ENCODE peak calls at places on chromosomes 11 and 22, in seven cellular contexts. V is psoas muscle, O is heart right ventricle, S is lower lobe of right lung, L is ovary, H is transverse colon, Y is tibial artery. A is an unnamed sample. For H3K4me1 and H3K36me3, the result is how much of the 10 kb centered on the place peaks cover.

GRCh38 chr22:39431821-39432251 is 25.0 kb upstream of the MGAT3 start:
- DNase-seq in L (no peak), S (no peak), Y (peak), O (peak), V (peak), H (no peak), A (no peak)

GRCh38 chr22:29664731-29665130 is 55.1 kb upstream of the CABP7 start:
- DNase-seq in Y (no peak), H (no peak), L (no peak), V (no peak), S (no peak), O (no peak), A (no peak)

GRCh38 chr11:14229472-14229871 is 129.5 kb downstream of the RRAS2 start:
- DNase-seq in O (no peak), Y (no peak), V (no peak), H (no peak), S (no peak), L (no peak), A (no peak)

GRCh38 chr11:86151188-86152005 is 82.5 kb upstream of the PICALM start:
- DNase-seq in Y (peak), V (no peak), L (peak), S (no peak), O (peak), H (no peak), A (no peak)

GRCh38 chr11:118911880-118912741 is 13.6 kb downstream of the BCL9L start:
- DNase-seq in S (no peak), H (peak), V (peak), L (peak), O (peak), Y (peak), A (peak)

GRCh38 chr11:17733261-17733660 is 1.3 kb upstream of the KCNC1 start:
- DNase-seq in S (no peak), Y (peak), L (no peak), V (peak), H (no peak), O (no peak), A (no peak)

GRCh38 chr11:108871152-108871551 is 206.3 kb downstream of the DDX10 start:
- DNase-seq in S (no peak), L (peak), Y (no peak), O (no peak), V (no peak), H (no peak), A (no peak)

GRCh38 chr11:46267930-46268329 is 9.5 kb upstream of the CREB3L1 start:
- DNase-seq in L (no peak), O (no peak), S (no peak), H (no peak), V (no peak), Y (no peak), A (no peak)

GRCh38 chr11:120750647-120751419 is 239.3 kb downstream of the GRIK4 start:
- DNase-seq in S (no peak), Y (no peak), V (no peak), H (no peak), O (no peak), L (no peak), A (no peak)

GRCh38 chr11:133163463-133164419 is 368.6 kb downstream of the OPCML start:
- DNase-seq in S (no peak), V (no peak), O (no peak), L (no peak), H (no peak), Y (no peak), A (no peak)

GRCh38 chr11:60914620-60915249 is 777 bp downstream of the TMEM109 start:
- DNase-seq in O (peak), Y (no peak), H (peak), L (peak), V (peak), S (no peak), A (no peak)

GRCh38 chr11:14480716-14481115 is 18.9 kb downstream of the COPB1 start:
- DNase-seq in H (no peak), V (no peak), O (no peak), Y (no peak), S (no peak), L (no peak), A (no peak)

GRCh38 chr11:33722579-33723234 is 13.5 kb downstream of the CD59 start:
- DNase-seq in S (no peak), Y (no peak), L (no peak), H (no peak), O (no peak), V (peak), A (no peak)

GRCh38 chr11:18720811-18721575 is 5.0 kb downstream of the IGSF22 start:
- DNase-seq in H (peak), L (peak), S (peak), V (peak), O (peak), Y (peak), A (no peak)

GRCh38 chr11:129723964-129724291 is 91.7 kb upstream of the TMEM45B start:
- DNase-seq in V (no peak), S (no peak), Y (no peak), H (no peak), L (no peak), O (no peak), A (peak)

GRCh38 chr11:17890333-17890732 is 122.5 kb downstream of the SERGEF start:
- DNase-seq in Y (no peak), O (no peak), S (no peak), H (no peak), V (no peak), L (no peak), A (no peak)

GRCh38 chr11:90476442-90477007 is 253.7 kb upstream of the CHORDC1 start:
- DNase-seq in L (no peak), O (no peak), S (no peak), Y (no peak), H (no peak), V (no peak), A (no peak)

GRCh38 chr11:13595166-13595565 is 73.3 kb upstream of the FAR1 start:
- DNase-seq in L (no peak), H (no peak), Y (no peak), S (no peak), O (no peak), V (no peak), A (no peak)

GRCh38 chr22:20299736-20300136 is 20.1 kb downstream of the DGCR6L start:
- DNase-seq in S (peak), L (peak), V (peak), Y (no peak), O (no peak), H (peak), A (no peak)

GRCh38 chr11:121696177-121696863 is 243.6 kb upstream of the SORL1-AS1 start:
- DNase-seq in H (no peak), Y (peak), L (no peak), O (peak), V (no peak), S (no peak), A (no peak)

GRCh38 chr11:10385696-10386095 is 69.4 kb upstream of the AMPD3 start:
- DNase-seq in O (no peak), V (peak), H (peak), L (peak), Y (no peak), S (no peak), A (no peak)

GRCh38 chr22:46574438-46574992 is 37.1 kb upstream of the CELSR1 start:
- DNase-seq in Y (no peak), S (peak), L (no peak), H (peak), V (peak), O (no peak), A (peak)

GRCh38 chr11:34928960-34929680 is 12.7 kb downstream of the PDHX start:
- DNase-seq in V (no peak), S (no peak), H (no peak), O (no peak), L (no peak), Y (no peak), A (no peak)

GRCh38 chr11:121351089-121351488 is 58.5 kb downstream of the SC5D start:
- DNase-seq in S (no peak), V (no peak), Y (no peak), O (no peak), H (no peak), L (no peak), A (no peak)

GRCh38 chr22:30290679-30291333 is 1.5 kb upstream of the CASTOR1 start:
- DNase-seq in H (peak), Y (peak), L (peak), O (peak), S (peak), V (peak), A (no peak)

GRCh38 chr11:44989831-44990566 is 39.3 kb upstream of the TP53I11 start:
- DNase-seq in H (no peak), S (no peak), O (peak), L (no peak), V (peak), Y (peak), A (no peak)

GRCh38 chr11:45089251-45089650 is 57.2 kb upstream of the PRDM11 start:
- DNase-seq in Y (peak), L (peak), H (peak), V (peak), S (no peak), O (peak), A (no peak)

GRCh38 chr22:24390576-24390975 is 36.8 kb upstream of the ADORA2A start:
- DNase-seq in V (peak), S (no peak), O (no peak), H (no peak), Y (no peak), L (no peak), A (no peak)

GRCh38 chr11:1218788-1219445 is 3.9 kb upstream of the MUC5B start:
- DNase-seq in L (no peak), S (peak), Y (peak), O (peak), H (peak), V (no peak), A (peak)

GRCh38 chr22:27461470-27461869 is 340.1 kb downstream of the MN1 start:
- DNase-seq in H (no peak), O (no peak), L (no peak), S (no peak), Y (no peak), V (no peak), A (peak)

GRCh38 chr11:16117989-16118810 is 238.1 kb downstream of the SOX6 start:
- DNase-seq in O (no peak), S (no peak), V (no peak), Y (no peak), H (no peak), L (no peak), A (no peak)

GRCh38 chr11:19055016-19055415 is 5.5 kb downstream of the MRGPRX2 start:
- DNase-seq in O (no peak), V (no peak), H (no peak), S (no peak), L (no peak), Y (no peak), A (no peak)

GRCh38 chr11:28858076-28858475 is 749.9 kb downstream of the METTL15 start:
- DNase-seq in H (no peak), L (no peak), Y (no peak), O (no peak), S (no peak), V (no peak), A (no peak)

GRCh38 chr22:39150848-39151215 is 1.6 kb downstream of the CBX7 start:
- DNase-seq in S (no peak), L (no peak), H (no peak), V (no peak), Y (no peak), O (no peak), A (no peak)

GRCh38 chr22:45883811-45884170 is 93.2 kb downstream of the WNT7B start:
- DNase-seq in Y (peak), O (no peak), L (no peak), S (no peak), V (no peak), H (no peak), A (no peak)

GRCh38 chr22:27971926-27972325 is 52.9 kb upstream of the PITPNB start:
- DNase-seq in H (no peak), O (no peak), L (no peak), V (no peak), Y (no peak), S (no peak), A (no peak)

GRCh38 chr11:62398011-62398994 is 20.5 kb upstream of the SCGB1A1 start:
- DNase-seq in S (no peak), Y (no peak), H (no peak), L (peak), V (peak), O (peak), A (no peak)
- H3K4me1 ChIP-seq in S (half or more), Y (half or more), H (half or more), L (under half), V (under half), O (half or more), A (under half)

GRCh38 chr11:75626692-75627536 is 41.9 kb downstream of the MAP6 start:
- DNase-seq in O (no peak), H (no peak), S (no peak), L (no peak), Y (no peak), V (no peak), A (no peak)

GRCh38 chr11:75632450-75632849 is 36.4 kb downstream of the MAP6 start:
- DNase-seq in S (no peak), O (no peak), V (no peak), L (no peak), H (no peak), Y (no peak), A (no peak)

GRCh38 chr11:75625970-75626691 is 42.7 kb downstream of the MAP6 start:
- DNase-seq in H (no peak), Y (no peak), S (peak), V (no peak), O (no peak), L (no peak), A (no peak)

GRCh38 chr11:75631086-75631694 is 37.6 kb downstream of the MAP6 start:
- DNase-seq in O (no peak), L (no peak), Y (no peak), H (no peak), S (no peak), V (no peak), A (no peak)

GRCh38 chr11:75627879-75628668 is 40.8 kb downstream of the MAP6 start:
- DNase-seq in H (no peak), L (peak), O (no peak), Y (no peak), V (no peak), S (no peak), A (no peak)
- H3K36me3 ChIP-seq in H (under half), L (under half), O (under half), Y (under half), V (under half), S (under half), A (under half)

DNA sequence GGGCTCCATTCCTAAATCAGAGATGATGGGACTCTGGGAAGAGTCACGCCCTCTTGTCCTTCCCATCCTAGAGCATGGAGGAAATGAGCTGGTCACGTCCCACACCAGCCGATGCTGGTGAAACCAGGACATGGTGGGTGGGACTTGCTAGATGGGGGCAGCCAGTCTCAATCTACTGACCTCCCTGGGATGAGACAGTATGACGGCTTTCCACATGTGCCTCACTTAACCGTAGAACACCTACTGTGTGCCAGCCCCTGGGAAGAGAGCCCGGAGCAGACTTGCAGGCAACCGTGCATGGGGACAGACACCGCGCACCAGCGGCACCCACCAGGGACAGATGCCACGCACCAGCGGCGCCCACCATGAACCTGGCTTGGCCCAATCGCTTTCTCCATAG is 3.8 kb downstream of the OSBPL5 start:
- DNase-seq in H (peak), S (peak), L (peak), Y (peak), O (peak), V (peak), A (no peak)
- H3K4me1 ChIP-seq in H (half or more), S (half or more), L (under half), Y (half or more), O (half or more), V (half or more), A (under half)

GRCh38 chr11:68579455-68579854 is 104.9 kb upstream of the GAL start:
- DNase-seq in V (no peak), S (no peak), L (no peak), H (no peak), Y (no peak), O (no peak), A (no peak)

GRCh38 chr11:68569357-68569756 is 108.8 kb downstream of the PPP6R3 start:
- DNase-seq in S (no peak), H (no peak), Y (no peak), V (no peak), O (no peak), L (no peak), A (no peak)

GRCh38 chr11:68575025-68575665 is 109.2 kb upstream of the GAL start:
- DNase-seq in S (no peak), V (no peak), O (no peak), L (no peak), Y (no peak), H (no peak), A (no peak)

DNA sequence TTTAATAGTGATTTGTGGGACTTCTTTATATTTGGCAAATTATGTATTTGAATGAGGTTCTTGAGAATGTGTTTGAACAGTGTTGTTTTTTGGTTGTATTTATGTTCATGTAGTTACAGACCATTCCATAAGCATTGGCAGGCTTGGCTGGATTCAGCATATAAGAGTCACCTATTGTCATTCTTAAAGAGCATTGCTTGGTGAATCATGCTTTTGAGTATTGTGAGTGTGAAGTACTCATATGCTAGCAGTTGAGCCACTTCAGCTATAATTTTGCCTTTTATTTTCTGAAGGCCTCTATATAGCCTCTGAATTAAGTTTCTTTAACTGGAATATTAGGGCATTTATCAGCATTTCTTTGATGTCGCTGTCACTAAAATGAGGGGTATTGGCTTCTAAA is 110.0 kb upstream of the GAL start:
- DNase-seq in O (no peak), Y (no peak), L (no peak), V (no peak), S (no peak), H (no peak), A (no peak)
- H3K36me3 ChIP-seq in O (half or more), Y (under half), L (under half), V (under half), S (half or more), H (half or more), A (half or more)

GRCh38 chr11:69272055-69272454 is 21.9 kb upstream of the MYEOV start:
- DNase-seq in H (no peak), Y (no peak), O (no peak), S (no peak), V (no peak), L (no peak), A (no peak)
- H3K4me1 ChIP-seq in H (under half), Y (under half), O (under half), S (under half), V (under half), L (under half), A (under half)

A was measured in RWPE2.